ENCODE peak calls at places on chromosomes 6 and 20, in five cellular contexts. I, V, F, G and U are unnamed samples.

GRCh38 chr6:29447670-29448069 is 8.6 kb downstream of the OR10C1 start:
- DNase-seq in I (no peak), V (no peak), F (peak; percentile 29), G (no peak), U (no peak)

GRCh38 chr20:23305098-23305497 is 45.5 kb upstream of the NXT1 start:
- DNase-seq in I (no peak), V (no peak), F (no peak), G (no peak), U (no peak)

GRCh38 chr20:872855-873520 is 39.5 kb downstream of the FAM110A start:
- DNase-seq in I (no peak), V (peak; percentile 55), F (peak; percentile 23), G (no peak), U (peak; percentile 24)

GRCh38 chr6:150865406-150866146 is at the start of gene MTHFD1L:
- DNase-seq in I (peak; percentile 91), V (peak; percentile 93), F (no peak), G (no peak), U (peak; percentile 95)

GRCh38 chr20:2835331-2835796 is 5.1 kb downstream of the PCED1A start:
- DNase-seq in I (no peak), V (no peak), F (no peak), G (no peak), U (no peak)

GRCh38 chr6:101776919-101777350 is 383.4 kb downstream of the GRIK2 start:
- DNase-seq in I (no peak), V (no peak), F (no peak), G (no peak), U (no peak)

GRCh38 chr20:46118481-46119020 is 437 bp downstream of the CD40 start:
- DNase-seq in I (no peak), V (no peak), F (no peak), G (no peak), U (no peak)

GRCh38 chr6:132715204-132715603 is 1.3 kb upstream of the VNN1 start:
- DNase-seq in I (peak; percentile 76), V (peak; percentile 17), F (peak; percentile 58), G (no peak), U (peak; percentile 45)

GRCh38 chr6:70547905-70548304 is 18.8 kb upstream of the SDHAF4 start:
- DNase-seq in I (no peak), V (no peak), F (no peak), G (no peak), U (no peak)

GRCh38 chr6:47727391-47727790 is 29.0 kb downstream of the ADGRF4 start:
- DNase-seq in I (no peak), V (no peak), F (no peak), G (no peak), U (no peak)

GRCh38 chr6:125789167-125789566 is 1.6 kb upstream of the NCOA7 start:
- DNase-seq in I (no peak), V (no peak), F (no peak), G (no peak), U (peak; percentile 45)

GRCh38 chr20:63500902-63501817 is 2.3 kb upstream of the EEF1A2 start:
- DNase-seq in I (no peak), V (no peak), F (no peak), G (no peak), U (no peak)

GRCh38 chr6:169397684-169398083 is 144.0 kb upstream of the THBS2 start:
- DNase-seq in I (no peak), V (peak; percentile 23), F (no peak), G (no peak), U (no peak)

GRCh38 chr20:14997791-14998190 is 660.4 kb upstream of the FLRT3 start:
- DNase-seq in I (no peak), V (no peak), F (no peak), G (no peak), U (no peak)

GRCh38 chr6:159989882-159990480 is 21.1 kb downstream of the IGF2R start:
- DNase-seq in I (peak; percentile 40), V (no peak), F (no peak), G (no peak), U (no peak)

GRCh38 chr6:28401172-28401571 is 1.6 kb upstream of the ZSCAN12 start:
- DNase-seq in I (peak; percentile 42), V (no peak), F (no peak), G (no peak), U (no peak)

GRCh38 chr6:84033523-84034451 is at the start of gene MRAP2:
- DNase-seq in I (no peak), V (peak; percentile 84), F (no peak), G (no peak), U (peak; percentile 71)

GRCh38 chr20:324177-325042 is 942 bp upstream of the SOX12 start:
- DNase-seq in I (peak; percentile 72), V (peak; percentile 91), F (no peak), G (no peak), U (peak; percentile 78)

GRCh38 chr6:84026721-84027164 is 6.8 kb upstream of the MRAP2 start:
- DNase-seq in I (no peak), V (no peak), F (no peak), G (no peak), U (no peak)

DNA sequence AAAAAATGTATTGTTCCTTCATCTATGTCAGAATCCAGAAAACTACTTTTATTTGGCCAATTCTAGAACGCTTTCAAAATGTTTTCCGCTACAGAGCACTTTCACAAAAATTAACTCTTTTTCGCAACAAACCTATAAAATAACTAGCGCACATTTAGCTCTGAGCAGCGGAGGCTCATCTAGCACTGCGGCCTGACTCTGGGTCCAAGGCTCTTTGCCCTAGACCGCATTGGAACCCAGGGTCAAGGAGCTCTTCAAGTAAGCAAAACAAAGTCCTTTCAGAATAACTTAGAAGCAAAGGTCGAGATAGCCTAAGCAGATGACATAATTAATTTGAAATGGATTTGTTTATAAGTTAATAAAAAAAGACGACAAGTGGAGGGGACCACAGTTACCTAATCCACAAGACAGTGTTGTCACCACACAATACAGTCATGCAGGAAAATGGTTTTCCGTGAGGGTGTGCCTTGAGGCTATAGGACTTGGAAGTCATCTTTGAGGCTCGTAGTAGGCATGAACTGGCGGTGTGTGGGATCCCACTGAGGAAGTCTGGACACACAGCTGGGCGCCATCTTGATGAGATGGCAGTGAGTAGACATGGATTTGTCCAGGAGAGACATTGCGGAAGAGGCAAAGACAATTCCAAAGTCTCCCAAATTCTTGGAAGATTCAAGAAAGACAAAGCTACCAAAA is 29.2 kb upstream of the IRF4 start:
- DNase-seq in I (no peak), V (no peak), F (no peak), G (no peak), U (no peak)
- H2AFZ ChIP-seq in I (no peak overlapping the region), V (no peak overlapping the region), F (no peak overlapping the region), G (no peak overlapping the region), U (no peak overlapping the region)

GRCh38 chr6:24486065-24486464 is 3.3 kb downstream of the GPLD1 start:
- DNase-seq in I (no peak), V (no peak), F (no peak), G (no peak), U (no peak)

GRCh38 chr6:24492475-24492874 is 2.3 kb upstream of the ALDH5A1 start:
- DNase-seq in I (peak; percentile 7), V (no peak), F (no peak), G (no peak), U (peak; percentile 41)

GRCh38 chr6:24493945-24494725 is 634 bp upstream of the ALDH5A1 start:
- DNase-seq in I (no peak), V (no peak), F (no peak), G (no peak), U (no peak)

GRCh38 chr6:24489881-24490280 is 503 bp upstream of the GPLD1 start:
- DNase-seq in I (peak; percentile 28), V (no peak), F (no peak), G (no peak), U (no peak)

DNA sequence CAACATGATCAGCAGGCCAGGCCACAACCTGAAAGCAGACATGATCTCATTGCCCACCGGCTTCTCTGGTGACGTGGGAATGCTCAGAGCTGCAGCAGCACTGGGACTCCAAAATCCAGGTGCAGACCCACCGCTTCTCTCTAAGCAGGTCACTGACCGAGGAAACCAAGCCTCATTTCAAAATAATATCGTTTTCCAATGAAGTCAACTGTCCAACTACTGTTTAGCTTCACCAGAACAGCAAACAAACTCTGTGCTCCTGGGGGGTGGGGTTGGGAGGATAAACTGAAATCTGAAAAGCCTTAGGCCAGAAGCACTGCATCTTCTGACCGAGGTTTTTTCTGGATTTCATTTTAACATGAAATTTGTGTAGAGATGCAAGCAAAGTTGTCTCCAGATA is at the start of gene GPLD1:
- DNase-seq in I (no peak), V (no peak), F (no peak), G (no peak), U (no peak)
- TF ChIP-seq RFX5 in I (no peak), V (no peak), F (no peak), G (no peak), U (no peak)

GRCh38 chr20:44681796-44682566 is 30.5 kb upstream of the ADA start:
- DNase-seq in I (no peak), V (no peak), F (no peak), G (no peak), U (no peak)

GRCh38 chr20:44683263-44684046 is 31.7 kb upstream of the CCN5 start:
- DNase-seq in I (peak; percentile 42), V (peak; percentile 75), F (peak; percentile 70), G (peak; percentile 45), U (peak; percentile 87)

GRCh38 chr20:44678990-44679611 is 27.6 kb upstream of the ADA start:
- DNase-seq in I (no peak), V (peak; percentile 67), F (no peak), G (no peak), U (no peak)

GRCh38 chr20:44678247-44678646 is 26.7 kb upstream of the ADA start:
- DNase-seq in I (no peak), V (no peak), F (no peak), G (no peak), U (no peak)
- H2AFZ ChIP-seq in I (peak overlapping the region; percentile 85), V (peak overlapping the region; percentile 88), F (peak overlapping the region; percentile 82), G (peak overlapping the region; percentile 71), U (no peak overlapping the region)

GRCh38 chr20:44650777-44651493 is 564 bp downstream of the ADA start:
- DNase-seq in I (no peak), V (no peak), F (no peak), G (no peak), U (no peak)

GRCh38 chr20:44648579-44648978 is 2.9 kb downstream of the ADA start:
- DNase-seq in I (no peak), V (no peak), F (no peak), G (no peak), U (no peak)

GRCh38 chr20:44653536-44653935 is 2.0 kb upstream of the ADA start:
- DNase-seq in I (no peak), V (no peak), F (no peak), G (no peak), U (no peak)

GRCh38 chr20:44649976-44650375 is 1.5 kb downstream of the ADA start:
- DNase-seq in I (no peak), V (no peak), F (no peak), G (no peak), U (no peak)

GRCh38 chr20:44651507-44652373 is at the start of gene ADA:
- DNase-seq in I (peak; percentile 21), V (peak; percentile 94), F (no peak), G (no peak), U (peak; percentile 86)
- TF ChIP-seq RFX5 in I (no peak), V (no peak), F (no peak), G (no peak), U (no peak)